ENCODE peak calls at places on chromosomes 2 and 18, in ten cellular contexts. B, X, W, G, Z, V, K, D, P and F are unnamed samples.

GRCh38 chr2:224586127-224586702 is 1.1 kb upstream of the CUL3 start:
- DNase-seq in B (no peak), X (no peak), W (no peak), G (no peak), Z (peak; percentile 11), V (peak; percentile 20), K (peak; percentile 33), D (no peak), P (no peak), F (no peak)

GRCh38 chr2:231016576-231017249 is 20.6 kb upstream of the C2orf72 start:
- DNase-seq in B (no peak), X (no peak), W (no peak), G (no peak), Z (no peak), V (no peak), K (no peak), D (no peak), P (peak; percentile 4), F (no peak)

GRCh38 chr2:17580319-17580715 is 39.8 kb downstream of the VSNL1 start:
- DNase-seq in B (no peak), X (no peak), W (no peak), G (no peak), Z (no peak), V (no peak), K (no peak), D (no peak), P (no peak), F (no peak)

GRCh38 chr2:227154976-227155375 is 9.0 kb downstream of the COL4A4 start:
- DNase-seq in B (no peak), X (no peak), W (no peak), G (no peak), Z (no peak), V (no peak), K (no peak), D (no peak), P (peak; percentile 92), F (no peak)

GRCh38 chr18:4544131-4544530 is 89.0 kb upstream of the DLGAP1 start:
- DNase-seq in B (no peak), X (no peak), W (no peak), G (no peak), Z (no peak), V (no peak), K (no peak), D (no peak), P (no peak), F (no peak)

GRCh38 chr2:225735844-225736243 is 336.3 kb downstream of the NYAP2 start:
- DNase-seq in B (no peak), X (no peak), W (no peak), G (peak; percentile 67), Z (peak; percentile 95), V (no peak), K (no peak), D (no peak), P (peak; percentile 93), F (no peak)

GRCh38 chr18:76494181-76494540 is 881 bp downstream of the ZNF516 start:
- DNase-seq in B (peak; percentile 57), X (no peak), W (peak; percentile 52), G (no peak), Z (no peak), V (no peak), K (no peak), D (peak; percentile 44), P (peak; percentile 42), F (no peak)

GRCh38 chr2:212414699-212415309 is 123.8 kb downstream of the ERBB4 start:
- DNase-seq in B (no peak), X (no peak), W (no peak), G (peak; percentile 42), Z (no peak), V (no peak), K (no peak), D (no peak), P (peak; percentile 37), F (no peak)

GRCh38 chr2:237540823-237541222 is 25.6 kb upstream of the PRLH start:
- DNase-seq in B (no peak), X (no peak), W (no peak), G (no peak), Z (peak; percentile 48), V (no peak), K (no peak), D (no peak), P (peak; percentile 81), F (no peak)

GRCh38 chr18:25136416-25137132 is 215.4 kb downstream of the ZNF521 start:
- DNase-seq in B (no peak), X (no peak), W (no peak), G (no peak), Z (no peak), V (no peak), K (no peak), D (no peak), P (peak; percentile 66), F (no peak)

GRCh38 chr2:127219716-127220090 is 396 bp downstream of the CYP27C1 start:
- DNase-seq in B (peak; percentile 82), X (peak; percentile 78), W (peak; percentile 62), G (no peak), Z (peak; percentile 31), V (no peak), K (no peak), D (peak; percentile 19), P (no peak), F (no peak)

GRCh38 chr18:63297678-63298392 is 21.7 kb downstream of the BCL2 start:
- DNase-seq in B (no peak), X (no peak), W (no peak), G (no peak), Z (no peak), V (no peak), K (no peak), D (no peak), P (no peak), F (no peak)

GRCh38 chr2:71466301-71467179 is 13.2 kb downstream of the DYSF start:
- DNase-seq in B (peak; percentile 85), X (peak; percentile 82), W (peak; percentile 66), G (no peak), Z (peak; percentile 64), V (peak; percentile 31), K (peak; percentile 66), D (peak; percentile 13), P (peak; percentile 4), F (peak; percentile 56)

GRCh38 chr2:62306751-62307468 is 111.0 kb downstream of the B3GNT2 start:
- DNase-seq in B (no peak), X (peak; percentile 82), W (no peak), G (no peak), Z (peak; percentile 95), V (no peak), K (no peak), D (no peak), P (no peak), F (no peak)

GRCh38 chr2:6654279-6654678 is 211.4 kb downstream of the CMPK2 start:
- DNase-seq in B (no peak), X (no peak), W (no peak), G (no peak), Z (peak; percentile 31), V (no peak), K (no peak), D (no peak), P (no peak), F (no peak)

GRCh38 chr2:171723724-171724683 is 36.7 kb downstream of the DYNC1I2 start:
- DNase-seq in B (peak; percentile 30), X (no peak), W (no peak), G (no peak), Z (peak; percentile 22), V (no peak), K (no peak), D (peak; percentile 18), P (peak; percentile 34), F (no peak)

GRCh38 chr2:109395487-109396337 is 218.1 kb downstream of the SEPTIN10 start:
- DNase-seq in B (no peak), X (no peak), W (no peak), G (no peak), Z (no peak), V (no peak), K (no peak), D (no peak), P (no peak), F (no peak)

GRCh38 chr18:12689256-12689655 is 13.3 kb downstream of the CEP76 start:
- DNase-seq in B (no peak), X (no peak), W (no peak), G (no peak), Z (no peak), V (no peak), K (no peak), D (no peak), P (no peak), F (no peak)

GRCh38 chr18:12691021-12691420 is 11.5 kb downstream of the CEP76 start:
- DNase-seq in B (no peak), X (no peak), W (no peak), G (no peak), Z (no peak), V (no peak), K (no peak), D (no peak), P (no peak), F (no peak)

GRCh38 chr18:12686100-12686499 is 16.4 kb downstream of the CEP76 start:
- DNase-seq in B (peak; percentile 24), X (no peak), W (no peak), G (no peak), Z (peak; percentile 57), V (no peak), K (no peak), D (peak; percentile 14), P (peak; percentile 45), F (no peak)
- TF ChIP-seq CTCF in B (peak; percentile 39), X (no peak), W (no peak), G (no peak), Z (peak; percentile 56), V (no peak), K (no peak), D (peak; percentile 27), P (peak; percentile 18), F (no peak)

GRCh38 chr18:74040459-74041332 is 106.9 kb downstream of the FBXO15 start:
- DNase-seq in B (peak; percentile 50), X (no peak), W (peak; percentile 75), G (no peak), Z (peak; percentile 52), V (peak; percentile 70), K (peak; percentile 75), D (peak; percentile 58), P (peak; percentile 19), F (peak; percentile 60)
- TF ChIP-seq CTCF in B (peak; percentile 64), X (peak; percentile 53), W (peak; percentile 73), G (peak; percentile 63), Z (peak; percentile 81), V (peak; percentile 85), K (peak; percentile 87), D (peak; percentile 64), P (peak; percentile 63), F (peak; percentile 53)

DNA sequence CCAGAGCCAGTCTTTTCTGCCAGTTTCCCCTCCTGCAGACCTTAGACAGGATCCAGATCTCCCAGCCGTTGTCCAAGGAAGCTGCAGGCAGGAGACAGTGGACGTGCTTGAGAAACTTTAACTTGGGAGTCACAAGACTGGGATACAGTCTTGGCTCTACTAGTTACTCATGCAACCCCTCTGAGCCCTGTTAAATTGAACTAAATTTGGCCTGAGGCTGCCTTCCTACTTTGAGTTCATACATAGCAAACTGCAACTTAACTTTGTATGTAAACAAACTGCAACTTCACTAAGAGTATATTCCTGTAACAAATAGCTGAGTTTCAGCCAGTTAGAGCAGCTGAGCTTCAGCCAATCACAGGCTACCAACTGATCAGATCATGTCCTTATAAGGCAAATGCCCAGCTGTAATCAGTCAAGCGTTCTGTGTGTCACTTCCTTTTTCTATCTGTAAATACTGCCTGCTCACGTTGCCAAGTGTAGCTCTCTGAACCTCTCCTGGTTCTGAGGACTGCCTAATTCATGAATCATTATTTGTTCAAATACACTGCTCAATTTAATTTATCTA is 140.9 kb downstream of the CAPN13 start:
- DNase-seq in B (no peak), X (no peak), W (no peak), G (peak; percentile 84), Z (peak; percentile 98), V (no peak), K (no peak), D (peak; percentile 44), P (peak; percentile 99), F (no peak)
- TF ChIP-seq CTCF in B (no peak), X (no peak), W (no peak), G (no peak), Z (no peak), V (no peak), K (no peak), D (no peak), P (no peak), F (no peak)

GRCh38 chr2:4992226-4992625 is 700.0 kb upstream of the SOX11 start:
- DNase-seq in B (peak; percentile 41), X (no peak), W (no peak), G (no peak), Z (peak; percentile 35), V (no peak), K (no peak), D (no peak), P (no peak), F (no peak)
- TF ChIP-seq CTCF in B (no peak), X (no peak), W (no peak), G (no peak), Z (peak; percentile 46), V (no peak), K (no peak), D (no peak), P (no peak), F (no peak)